ENCODE peak calls at places on chromosomes 1 and 21, in ten cellular contexts. One of them, this sample, is unnamed.

GRCh38 chr1:201586806-201587205 is 47.9 kb downstream of the NAV1 start:
- DNase-seq in posterior vena cava: no peak
- DNase-seq in glutamatergic neuron: no peak
- DNase-seq in Calu3: no peak
- DNase-seq in left ventricle myocardium inferior: no peak
- DNase-seq in activated T-cell treated with anti-CD3 and anti-CD28 coated beads for 1 hour: no peak
- DNase-seq in uterus: no peak
- DNase-seq in stimulated activated naive B cell treated with anti-CD40 and anti-IgM and Interleukin-4, amounts not matched to agents 10 μg/mL and 1 μg/mL and 100 μg/mL, for 72 hours: no peak
- DNase-seq in ureter: no peak
- DNase-seq in activated CD8-positive, alpha-beta memory T cell treated with anti-CD3 and anti-CD28 coated beads, Interleukin-2, amount 50 U/mL, for 4 hours: no peak
- DNase-seq in this sample: no peak

GRCh38 chr1:221109930-221110329 is 230.7 kb downstream of the HLX start:
- DNase-seq in activated T-cell treated with anti-CD3 and anti-CD28 coated beads for 1 hour: no peak
- DNase-seq in ureter: no peak
- DNase-seq in left ventricle myocardium inferior: no peak
- DNase-seq in uterus: no peak
- DNase-seq in stimulated activated naive B cell treated with anti-CD40 and anti-IgM and Interleukin-4, amounts not matched to agents 10 μg/mL and 1 μg/mL and 100 μg/mL, for 72 hours: no peak
- DNase-seq in posterior vena cava: no peak
- DNase-seq in activated CD8-positive, alpha-beta memory T cell treated with anti-CD3 and anti-CD28 coated beads, Interleukin-2, amount 50 U/mL, for 4 hours: no peak
- DNase-seq in Calu3: no peak
- DNase-seq in glutamatergic neuron: no peak
- DNase-seq in this sample: no peak

GRCh38 chr1:236494586-236495207 is 29.1 kb upstream of the LGALS8 start:
- DNase-seq in uterus: no peak
- DNase-seq in glutamatergic neuron: no peak
- DNase-seq in activated CD8-positive, alpha-beta memory T cell treated with anti-CD3 and anti-CD28 coated beads, Interleukin-2, amount 50 U/mL, for 4 hours: no peak
- DNase-seq in posterior vena cava: no peak
- DNase-seq in left ventricle myocardium inferior: no peak
- DNase-seq in Calu3: no peak
- DNase-seq in stimulated activated naive B cell treated with anti-CD40 and anti-IgM and Interleukin-4, amounts not matched to agents 10 μg/mL and 1 μg/mL and 100 μg/mL, for 72 hours: no peak
- DNase-seq in ureter: no peak
- DNase-seq in activated T-cell treated with anti-CD3 and anti-CD28 coated beads for 1 hour: no peak
- DNase-seq in this sample: no peak

GRCh38 chr1:206559661-206559995 is 52.3 kb downstream of the RASSF5 start:
- DNase-seq in stimulated activated naive B cell treated with anti-CD40 and anti-IgM and Interleukin-4, amounts not matched to agents 10 μg/mL and 1 μg/mL and 100 μg/mL, for 72 hours: no peak
- DNase-seq in activated T-cell treated with anti-CD3 and anti-CD28 coated beads for 1 hour: no peak
- DNase-seq in posterior vena cava: no peak
- DNase-seq in activated CD8-positive, alpha-beta memory T cell treated with anti-CD3 and anti-CD28 coated beads, Interleukin-2, amount 50 U/mL, for 4 hours: no peak
- DNase-seq in left ventricle myocardium inferior: no peak
- DNase-seq in glutamatergic neuron: no peak
- DNase-seq in ureter: no peak
- DNase-seq in uterus: no peak
- DNase-seq in Calu3: no peak
- DNase-seq in this sample: no peak

GRCh38 chr21:45292399-45293213 is 4.9 kb upstream of the POFUT2 start:
- DNase-seq in left ventricle myocardium inferior: peak; percentile 84
- DNase-seq in activated T-cell treated with anti-CD3 and anti-CD28 coated beads for 1 hour: peak; percentile 66
- DNase-seq in uterus: peak; percentile 86
- DNase-seq in ureter: peak; percentile 87
- DNase-seq in glutamatergic neuron: peak; percentile 91
- DNase-seq in posterior vena cava: peak; percentile 96
- DNase-seq in activated CD8-positive, alpha-beta memory T cell treated with anti-CD3 and anti-CD28 coated beads, Interleukin-2, amount 50 U/mL, for 4 hours: peak; percentile 76
- DNase-seq in stimulated activated naive B cell treated with anti-CD40 and anti-IgM and Interleukin-4, amounts not matched to agents 10 μg/mL and 1 μg/mL and 100 μg/mL, for 72 hours: peak; percentile 66
- DNase-seq in Calu3: peak; percentile 83
- DNase-seq in this sample: peak; percentile 73

GRCh38 chr1:62676606-62677356 is 11.4 kb downstream of the DOCK7 start:
- DNase-seq in ureter: no peak
- DNase-seq in Calu3: no peak
- DNase-seq in uterus: no peak
- DNase-seq in stimulated activated naive B cell treated with anti-CD40 and anti-IgM and Interleukin-4, amounts not matched to agents 10 μg/mL and 1 μg/mL and 100 μg/mL, for 72 hours: no peak
- DNase-seq in left ventricle myocardium inferior: no peak
- DNase-seq in posterior vena cava: no peak
- DNase-seq in activated T-cell treated with anti-CD3 and anti-CD28 coated beads for 1 hour: no peak
- DNase-seq in activated CD8-positive, alpha-beta memory T cell treated with anti-CD3 and anti-CD28 coated beads, Interleukin-2, amount 50 U/mL, for 4 hours: no peak
- DNase-seq in glutamatergic neuron: no peak
- DNase-seq in this sample: peak; percentile 24

GRCh38 chr21:28615276-28615675 is 377.4 kb downstream of the LTN1 start:
- DNase-seq in activated T-cell treated with anti-CD3 and anti-CD28 coated beads for 1 hour: no peak
- DNase-seq in Calu3: no peak
- DNase-seq in left ventricle myocardium inferior: no peak
- DNase-seq in glutamatergic neuron: no peak
- DNase-seq in uterus: no peak
- DNase-seq in activated CD8-positive, alpha-beta memory T cell treated with anti-CD3 and anti-CD28 coated beads, Interleukin-2, amount 50 U/mL, for 4 hours: no peak
- DNase-seq in posterior vena cava: no peak
- DNase-seq in ureter: no peak
- DNase-seq in stimulated activated naive B cell treated with anti-CD40 and anti-IgM and Interleukin-4, amounts not matched to agents 10 μg/mL and 1 μg/mL and 100 μg/mL, for 72 hours: no peak
- DNase-seq in this sample: peak; percentile 67

GRCh38 chr1:64209221-64209620 is 5.8 kb downstream of the UBE2U start:
- DNase-seq in uterus: no peak
- DNase-seq in stimulated activated naive B cell treated with anti-CD40 and anti-IgM and Interleukin-4, amounts not matched to agents 10 μg/mL and 1 μg/mL and 100 μg/mL, for 72 hours: no peak
- DNase-seq in left ventricle myocardium inferior: no peak
- DNase-seq in glutamatergic neuron: no peak
- DNase-seq in activated CD8-positive, alpha-beta memory T cell treated with anti-CD3 and anti-CD28 coated beads, Interleukin-2, amount 50 U/mL, for 4 hours: no peak
- DNase-seq in posterior vena cava: no peak
- DNase-seq in ureter: no peak
- DNase-seq in Calu3: no peak
- DNase-seq in activated T-cell treated with anti-CD3 and anti-CD28 coated beads for 1 hour: no peak
- DNase-seq in this sample: no peak

GRCh38 chr1:63772201-63772600 is 1.6 kb upstream of the ROR1 start:
- DNase-seq in glutamatergic neuron: no peak
- DNase-seq in stimulated activated naive B cell treated with anti-CD40 and anti-IgM and Interleukin-4, amounts not matched to agents 10 μg/mL and 1 μg/mL and 100 μg/mL, for 72 hours: no peak
- DNase-seq in activated CD8-positive, alpha-beta memory T cell treated with anti-CD3 and anti-CD28 coated beads, Interleukin-2, amount 50 U/mL, for 4 hours: no peak
- DNase-seq in posterior vena cava: no peak
- DNase-seq in uterus: no peak
- DNase-seq in activated T-cell treated with anti-CD3 and anti-CD28 coated beads for 1 hour: no peak
- DNase-seq in Calu3: peak; percentile 41
- DNase-seq in ureter: no peak
- DNase-seq in left ventricle myocardium inferior: no peak
- DNase-seq in this sample: no peak

GRCh38 chr1:154304664-154305337 is 16.1 kb upstream of the AQP10 start:
- DNase-seq in left ventricle myocardium inferior: no peak
- DNase-seq in stimulated activated naive B cell treated with anti-CD40 and anti-IgM and Interleukin-4, amounts not matched to agents 10 μg/mL and 1 μg/mL and 100 μg/mL, for 72 hours: peak; percentile 14
- DNase-seq in posterior vena cava: no peak
- DNase-seq in glutamatergic neuron: no peak
- DNase-seq in ureter: no peak
- DNase-seq in uterus: no peak
- DNase-seq in activated T-cell treated with anti-CD3 and anti-CD28 coated beads for 1 hour: no peak
- DNase-seq in activated CD8-positive, alpha-beta memory T cell treated with anti-CD3 and anti-CD28 coated beads, Interleukin-2, amount 50 U/mL, for 4 hours: peak; percentile 19
- DNase-seq in Calu3: no peak
- DNase-seq in this sample: no peak

GRCh38 chr1:119376594-119376993 is 8.0 kb downstream of the HAO2 start:
- DNase-seq in Calu3: no peak
- DNase-seq in left ventricle myocardium inferior: no peak
- DNase-seq in ureter: no peak
- DNase-seq in activated T-cell treated with anti-CD3 and anti-CD28 coated beads for 1 hour: no peak
- DNase-seq in stimulated activated naive B cell treated with anti-CD40 and anti-IgM and Interleukin-4, amounts not matched to agents 10 μg/mL and 1 μg/mL and 100 μg/mL, for 72 hours: no peak
- DNase-seq in activated CD8-positive, alpha-beta memory T cell treated with anti-CD3 and anti-CD28 coated beads, Interleukin-2, amount 50 U/mL, for 4 hours: no peak
- DNase-seq in uterus: no peak
- DNase-seq in posterior vena cava: no peak
- DNase-seq in glutamatergic neuron: no peak
- DNase-seq in this sample: no peak

GRCh38 chr1:3708696-3709246 is 43.5 kb upstream of the CCDC27 start:
- DNase-seq in posterior vena cava: no peak
- DNase-seq in glutamatergic neuron: no peak
- DNase-seq in activated CD8-positive, alpha-beta memory T cell treated with anti-CD3 and anti-CD28 coated beads, Interleukin-2, amount 50 U/mL, for 4 hours: no peak
- DNase-seq in stimulated activated naive B cell treated with anti-CD40 and anti-IgM and Interleukin-4, amounts not matched to agents 10 μg/mL and 1 μg/mL and 100 μg/mL, for 72 hours: no peak
- DNase-seq in ureter: peak; percentile 69
- DNase-seq in uterus: no peak
- DNase-seq in activated T-cell treated with anti-CD3 and anti-CD28 coated beads for 1 hour: no peak
- DNase-seq in left ventricle myocardium inferior: no peak
- DNase-seq in Calu3: peak; percentile 48
- DNase-seq in this sample: no peak

GRCh38 chr1:209672705-209673630 is 2.2 kb upstream of the G0S2 start:
- DNase-seq in activated CD8-positive, alpha-beta memory T cell treated with anti-CD3 and anti-CD28 coated beads, Interleukin-2, amount 50 U/mL, for 4 hours: no peak
- DNase-seq in posterior vena cava: no peak
- DNase-seq in glutamatergic neuron: no peak
- DNase-seq in stimulated activated naive B cell treated with anti-CD40 and anti-IgM and Interleukin-4, amounts not matched to agents 10 μg/mL and 1 μg/mL and 100 μg/mL, for 72 hours: peak; percentile 70
- DNase-seq in ureter: no peak
- DNase-seq in activated T-cell treated with anti-CD3 and anti-CD28 coated beads for 1 hour: no peak
- DNase-seq in left ventricle myocardium inferior: no peak
- DNase-seq in Calu3: no peak
- DNase-seq in uterus: no peak
- DNase-seq in this sample: no peak

GRCh38 chr21:26842976-26843911 is 2.0 kb downstream of the ADAMTS1 start:
- DNase-seq in activated T-cell treated with anti-CD3 and anti-CD28 coated beads for 1 hour: no peak
- DNase-seq in ureter: peak; percentile 94
- DNase-seq in glutamatergic neuron: peak; percentile 74
- DNase-seq in Calu3: peak; percentile 82
- DNase-seq in posterior vena cava: peak; percentile 97
- DNase-seq in left ventricle myocardium inferior: peak; percentile 95
- DNase-seq in activated CD8-positive, alpha-beta memory T cell treated with anti-CD3 and anti-CD28 coated beads, Interleukin-2, amount 50 U/mL, for 4 hours: no peak
- DNase-seq in uterus: peak; percentile 96
- DNase-seq in stimulated activated naive B cell treated with anti-CD40 and anti-IgM and Interleukin-4, amounts not matched to agents 10 μg/mL and 1 μg/mL and 100 μg/mL, for 72 hours: no peak
- DNase-seq in this sample: peak; percentile 95

GRCh38 chr1:153778051-153778823 is 3.0 kb downstream of the SLC27A3 start:
- DNase-seq in ureter: no peak
- DNase-seq in posterior vena cava: no peak
- DNase-seq in glutamatergic neuron: no peak
- DNase-seq in uterus: no peak
- DNase-seq in activated CD8-positive, alpha-beta memory T cell treated with anti-CD3 and anti-CD28 coated beads, Interleukin-2, amount 50 U/mL, for 4 hours: no peak
- DNase-seq in Calu3: no peak
- DNase-seq in stimulated activated naive B cell treated with anti-CD40 and anti-IgM and Interleukin-4, amounts not matched to agents 10 μg/mL and 1 μg/mL and 100 μg/mL, for 72 hours: no peak
- DNase-seq in activated T-cell treated with anti-CD3 and anti-CD28 coated beads for 1 hour: no peak
- DNase-seq in left ventricle myocardium inferior: no peak
- DNase-seq in this sample: no peak

GRCh38 chr1:118978914-118979701 is 9.0 kb downstream of the TBX15 start:
- DNase-seq in posterior vena cava: no peak
- DNase-seq in activated CD8-positive, alpha-beta memory T cell treated with anti-CD3 and anti-CD28 coated beads, Interleukin-2, amount 50 U/mL, for 4 hours: no peak
- DNase-seq in Calu3: no peak
- DNase-seq in left ventricle myocardium inferior: no peak
- DNase-seq in ureter: no peak
- DNase-seq in stimulated activated naive B cell treated with anti-CD40 and anti-IgM and Interleukin-4, amounts not matched to agents 10 μg/mL and 1 μg/mL and 100 μg/mL, for 72 hours: no peak
- DNase-seq in glutamatergic neuron: no peak
- DNase-seq in uterus: no peak
- DNase-seq in activated T-cell treated with anti-CD3 and anti-CD28 coated beads for 1 hour: no peak
- DNase-seq in this sample: no peak

GRCh38 chr1:152167835-152168534 is 9.0 kb upstream of the RPTN start:
- DNase-seq in ureter: peak; percentile 75
- DNase-seq in activated CD8-positive, alpha-beta memory T cell treated with anti-CD3 and anti-CD28 coated beads, Interleukin-2, amount 50 U/mL, for 4 hours: no peak
- DNase-seq in Calu3: peak; percentile 58
- DNase-seq in left ventricle myocardium inferior: no peak
- DNase-seq in glutamatergic neuron: no peak
- DNase-seq in stimulated activated naive B cell treated with anti-CD40 and anti-IgM and Interleukin-4, amounts not matched to agents 10 μg/mL and 1 μg/mL and 100 μg/mL, for 72 hours: no peak
- DNase-seq in activated T-cell treated with anti-CD3 and anti-CD28 coated beads for 1 hour: no peak
- DNase-seq in uterus: no peak
- DNase-seq in posterior vena cava: no peak
- DNase-seq in this sample: peak; percentile 38

This sample was measured in stromal cell of bone marrow.